ENCODE peak calls at places on chromosomes 16 and 17, in nine cellular contexts. D is NCI-H1092; W is B cell; P is left kidney; F is WERI-Rb-1; A is ACHN; X is stimulated activated CD8-positive, alpha-beta memory T cell treated with anti-CD3 and anti-CD28 coated beads, Interleukin-12 subunit alpha, Interleukin-12 subunit beta, amount 100 ng/mL, for 4 hours; L is Peyer's patch; Z is AG04449. T is an unnamed sample.

GRCh38 chr17:64398330-64398729 is 7.7 kb upstream of the PECAM1 start:
- DNase-seq in D (no peak), W (no peak), P (no peak), F (no peak), A (no peak), X (no peak), L (no peak), Z (no peak), T (no peak)

GRCh38 chr17:64506201-64506575 is at the start of gene DDX5:
- DNase-seq in D (peak), W (peak), P (peak), F (peak), A (peak), X (peak), L (peak), Z (peak), T (peak)

GRCh38 chr17:46888727-46889126 is 34.2 kb upstream of the GOSR2 start:
- DNase-seq in D (no peak), W (no peak), P (no peak), F (no peak), A (no peak), X (no peak), L (no peak), Z (no peak), T (no peak)

GRCh38 chr17:77022766-77023165 is 118.0 kb upstream of the SEC14L1 start:
- DNase-seq in D (no peak), W (no peak), P (no peak), F (no peak), A (no peak), X (no peak), L (no peak), Z (no peak), T (no peak)

GRCh38 chr16:81810894-81811538 is 31.9 kb downstream of the PLCG2 start:
- DNase-seq in D (no peak), W (peak), P (no peak), F (no peak), A (no peak), X (no peak), L (peak), Z (no peak), T (no peak)

GRCh38 chr17:61490540-61490975 is 38.3 kb downstream of the TBX4 start:
- DNase-seq in D (no peak), W (no peak), P (no peak), F (no peak), A (no peak), X (no peak), L (no peak), Z (peak), T (no peak)

GRCh38 chr17:64984181-64984580 is 64.9 kb upstream of the LRRC37A3 start:
- DNase-seq in D (no peak), W (no peak), P (no peak), F (peak), A (no peak), X (no peak), L (no peak), Z (no peak), T (no peak)

GRCh38 chr17:77746901-77747620 is 211.4 kb upstream of the TNRC6C start:
- DNase-seq in D (no peak), W (no peak), P (peak), F (peak), A (no peak), X (no peak), L (no peak), Z (no peak), T (no peak)

GRCh38 chr16:15607700-15608396 is 35.1 kb downstream of the MARF1 start:
- DNase-seq in D (no peak), W (no peak), P (no peak), F (no peak), A (no peak), X (no peak), L (no peak), Z (no peak), T (no peak)

GRCh38 chr17:44981221-44981968 is 13.3 kb upstream of the C1QL1 start:
- DNase-seq in D (no peak), W (no peak), P (no peak), F (no peak), A (peak), X (no peak), L (no peak), Z (no peak), T (peak)

GRCh38 chr17:34386925-34387550 is 24.0 kb upstream of the CCL1 start:
- DNase-seq in D (no peak), W (no peak), P (no peak), F (no peak), A (no peak), X (no peak), L (no peak), Z (no peak), T (peak)

GRCh38 chr16:71226229-71227141 is 4.0 kb downstream of the HYDIN start:
- DNase-seq in D (no peak), W (no peak), P (no peak), F (no peak), A (no peak), X (no peak), L (no peak), Z (no peak), T (no peak)

GRCh38 chr17:42182927-42183734 is 2.1 kb downstream of the HCRT start:
- DNase-seq in D (no peak), W (no peak), P (no peak), F (no peak), A (peak), X (no peak), L (no peak), Z (no peak), T (peak)

T was measured in NCI-H69.